ENCODE peak calls at places on chromosomes 16 and 17, in four cellular contexts. F is colonic mucosa; C is right cardiac atrium; O is CD8-positive, alpha-beta T cell. X is an unnamed sample.

GRCh38 chr17:68705331-68706166 is 104.4 kb upstream of the FAM20A start:
- DNase-seq in C (no peak), F (no peak), O (no peak), X (no peak)

GRCh38 chr17:66889480-66890230 is 54.7 kb downstream of the CACNG5 start:
- DNase-seq in F (no peak), O (no peak), C (no peak), X (no peak)

GRCh38 chr16:69413045-69413664 is 11.3 kb upstream of the CYB5B start:
- DNase-seq in F (peak; percentile 10), C (no peak), O (no peak), X (no peak)

GRCh38 chr17:3843935-3844516 is 2.0 kb downstream of the NCBP3 start:
- DNase-seq in F (peak; percentile 63), C (no peak), O (peak; percentile 54), X (peak; percentile 36)

GRCh38 chr17:18362509-18363020 is 785 bp downstream of the SHMT1 start:
- DNase-seq in O (no peak), C (peak; percentile 76), F (peak; percentile 78), X (no peak)

GRCh38 chr17:81309140-81309858 is 14.2 kb upstream of the SLC38A10 start:
- DNase-seq in O (peak; percentile 16), C (peak; percentile 95), F (peak; percentile 97), X (no peak)

GRCh38 chr16:9647981-9648701 is 534.1 kb downstream of the GRIN2A start:
- DNase-seq in F (peak; percentile 26), O (no peak), C (no peak), X (no peak)

GRCh38 chr17:32525116-32525515 is 38.3 kb downstream of the CDK5R1 start:
- DNase-seq in C (no peak), F (no peak), O (no peak), X (no peak)

GRCh38 chr16:67114793-67115192 is 5.1 kb downstream of the PHAF1 start:
- DNase-seq in O (no peak), C (no peak), F (no peak), X (no peak)

GRCh38 chr17:1617620-1618174 is 10.9 kb downstream of the SLC43A2 start:
- DNase-seq in F (peak; percentile 85), O (no peak), C (peak; percentile 59), X (no peak)

GRCh38 chr16:53892155-53892554 is 188.2 kb downstream of the FTO start:
- DNase-seq in O (no peak), C (peak; percentile 17), F (peak; percentile 72), X (no peak)

GRCh38 chr17:60065136-60065535 is 13.6 kb downstream of the HEATR6 start:
- DNase-seq in F (no peak), O (no peak), C (no peak), X (no peak)

GRCh38 chr16:64339052-64339770 is 782.7 kb downstream of the CDH11 start:
- DNase-seq in O (no peak), C (no peak), F (no peak), X (no peak)

GRCh38 chr17:27793168-27793905 is 7.0 kb downstream of the NOS2 start:
- DNase-seq in C (peak; percentile 35), O (no peak), F (peak; percentile 54), X (no peak)

GRCh38 chr17:22459953-22460350 is 767.6 kb downstream of the KCNJ18 start:
- DNase-seq in C (no peak), O (no peak), F (no peak), X (no peak)

GRCh38 chr17:22461460-22462145 is 769.3 kb downstream of the KCNJ18 start:
- DNase-seq in C (no peak), F (no peak), O (no peak), X (no peak)

GRCh38 chr17:22460461-22461063 is 768.2 kb downstream of the KCNJ18 start:
- DNase-seq in C (no peak), F (no peak), O (no peak), X (no peak)

GRCh38 chr17:22462461-22462860 is 770.1 kb downstream of the KCNJ18 start:
- DNase-seq in O (no peak), F (no peak), C (no peak), X (no peak)

DNA sequence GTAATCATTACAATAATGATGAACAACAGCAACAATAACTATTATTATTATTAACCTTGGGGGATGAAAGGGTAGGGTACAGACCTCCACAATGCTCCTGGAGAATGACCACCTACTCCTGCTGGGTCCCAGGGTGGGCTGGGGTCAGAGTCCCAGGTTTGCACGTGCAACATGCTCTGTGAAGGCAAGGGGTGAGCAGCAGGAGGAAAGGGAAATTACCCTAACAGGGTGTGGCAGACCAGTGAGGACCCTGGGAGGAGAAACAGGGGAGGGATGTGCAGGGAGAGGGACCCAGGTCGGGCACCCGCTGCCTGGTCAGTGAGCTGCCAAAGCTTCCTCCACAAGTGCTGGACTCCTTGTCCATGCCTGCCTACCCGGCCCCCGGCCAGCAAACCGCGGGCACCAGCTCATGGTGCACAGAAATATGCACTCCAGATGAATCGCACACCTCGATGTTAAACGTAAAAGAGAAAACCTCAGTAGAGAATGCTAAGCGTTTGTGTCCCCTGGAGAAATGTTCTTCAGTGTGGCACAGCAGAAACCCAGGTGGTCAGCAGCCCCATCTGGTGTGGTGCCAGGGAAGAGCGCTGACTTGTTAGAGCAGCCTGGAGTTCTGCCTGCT is 767.1 kb downstream of the KCNJ18 start:
- DNase-seq in C (no peak), O (no peak), F (no peak), X (no peak)
- H3K9me3 ChIP-seq in C (no peaks in the 10 kb centered on the region), O (no peaks in the 10 kb centered on the region), F (no peaks in the 10 kb centered on the region), X (no peaks in the 10 kb centered on the region)

GRCh38 chr17:22305356-22306071 is 613.2 kb downstream of the KCNJ18 start:
- DNase-seq in C (no peak), F (no peak), O (no peak), X (no peak)
- H3K9me3 ChIP-seq in C (no peaks in the 10 kb centered on the region), F (no peaks in the 10 kb centered on the region), O (no peaks in the 10 kb centered on the region), X (no peaks in the 10 kb centered on the region)

DNA sequence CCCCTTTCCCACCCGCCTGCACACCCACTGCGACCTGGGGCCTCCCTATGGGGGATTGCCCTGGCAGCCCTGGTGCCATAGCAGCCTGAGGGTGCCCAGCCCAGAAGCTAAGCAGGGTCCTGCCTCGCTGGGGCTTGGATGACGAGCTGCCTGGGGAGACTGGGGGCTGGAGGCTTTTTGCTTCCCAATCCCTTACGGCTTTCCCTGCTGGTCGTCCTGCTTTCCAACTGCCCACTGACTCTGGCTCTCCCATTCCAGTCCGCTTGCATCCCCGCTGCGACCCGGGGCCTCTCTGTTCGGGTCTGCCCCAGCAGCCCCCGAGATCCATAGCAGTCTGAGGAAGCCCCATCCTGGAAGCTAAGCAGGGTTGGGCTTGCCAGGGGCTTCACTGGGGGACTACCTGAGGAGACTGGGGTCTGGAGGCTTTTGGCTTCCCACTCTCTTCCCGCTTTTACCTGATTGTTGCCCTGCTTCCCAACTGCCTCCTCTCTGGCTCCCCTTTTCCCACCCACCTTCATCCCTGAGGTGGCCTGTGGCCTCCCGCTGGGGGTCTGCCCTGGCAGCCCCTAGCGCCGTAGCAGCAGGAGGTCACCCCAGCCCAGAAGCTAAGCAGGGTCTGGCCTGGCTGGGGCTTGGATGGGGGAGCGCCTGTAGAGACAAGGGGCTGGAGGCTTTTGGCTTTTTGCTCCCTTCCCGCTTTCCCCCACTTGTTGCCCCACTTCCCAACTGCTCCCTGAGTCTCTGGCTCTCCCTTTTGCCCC is 2292.8 kb downstream of the TP53TG3F start:
- DNase-seq in F (no peak), C (no peak), O (no peak), X (no peak)
- H3K9me3 ChIP-seq in F (no peaks in the 10 kb centered on the region), C (no peaks in the 10 kb centered on the region), O (no peaks in the 10 kb centered on the region), X (no peaks in the 10 kb centered on the region)

GRCh38 chr16:35748621-35749252 is 2289.3 kb downstream of the TP53TG3F start:
- DNase-seq in O (no peak), F (no peak), C (no peak), X (no peak)
- H3K9me3 ChIP-seq in O (no peaks in the 10 kb centered on the region), F (no peaks in the 10 kb centered on the region), C (no peaks in the 10 kb centered on the region), X (no peaks in the 10 kb centered on the region)

DNA sequence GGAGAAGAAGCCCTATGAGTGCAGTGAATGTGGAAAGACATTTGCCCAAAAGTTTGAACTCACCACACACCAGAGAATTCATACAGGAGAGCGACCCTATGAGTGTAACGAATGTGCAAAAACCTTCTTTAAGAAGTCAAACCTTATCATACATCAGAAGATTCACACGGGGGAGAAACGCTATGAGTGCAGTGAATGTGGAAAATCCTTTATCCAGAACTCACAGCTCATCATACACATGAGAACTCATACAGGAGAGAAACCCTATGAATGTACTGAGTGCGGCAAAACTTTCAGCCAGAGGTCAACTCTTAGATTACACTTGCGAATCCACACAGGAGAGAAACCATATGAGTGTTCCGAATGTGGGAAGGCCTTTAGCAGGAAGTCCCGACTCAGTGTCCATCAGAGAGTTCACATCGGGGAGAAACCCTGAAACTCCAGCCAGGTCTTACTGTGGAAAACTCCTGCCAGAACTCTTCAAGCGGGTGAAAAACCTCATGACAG is 21.6 kb downstream of the ZFP1 start:
- DNase-seq in C (no peak), O (no peak), F (no peak), X (no peak)
- H3K9me3 ChIP-seq in C (peaks cover 8% of the 10 kb centered on the region), O (peaks cover 32% of the 10 kb centered on the region), F (peaks cover 9% of the 10 kb centered on the region), X (peaks cover 22% of the 10 kb centered on the region)